ENCODE peak calls at places on chromosomes 3 and 15, in seven cellular contexts. One of them, this sample, is unnamed.

GRCh38 chr3:99474776-99475175 is 163.6 kb upstream of the COL8A1 start:
- DNase-seq in G401: no peak
- DNase-seq in heart left ventricle: no peak
- DNase-seq in uterus: no peak
- DNase-seq in effector CD4-positive, alpha-beta T cell: no peak
- DNase-seq in Panc1: no peak
- DNase-seq in AG08396: no peak
- DNase-seq in this sample: no peak

GRCh38 chr15:79204886-79205285 is 77.6 kb upstream of the ANKRD34C start:
- DNase-seq in G401: no peak
- DNase-seq in heart left ventricle: no peak
- DNase-seq in uterus: no peak
- DNase-seq in effector CD4-positive, alpha-beta T cell: no peak
- DNase-seq in Panc1: no peak
- DNase-seq in AG08396: no peak
- DNase-seq in this sample: no peak

GRCh38 chr3:30356901-30357753 is 249.3 kb upstream of the TGFBR2 start:
- DNase-seq in G401: no peak
- DNase-seq in heart left ventricle: no peak
- DNase-seq in uterus: no peak
- DNase-seq in effector CD4-positive, alpha-beta T cell: no peak
- DNase-seq in Panc1: no peak
- DNase-seq in AG08396: no peak
- DNase-seq in this sample: no peak

GRCh38 chr15:31489801-31490646 is 163.4 kb downstream of the KLF13 start:
- DNase-seq in G401: peak; percentile 85
- DNase-seq in heart left ventricle: no peak
- DNase-seq in uterus: no peak
- DNase-seq in effector CD4-positive, alpha-beta T cell: peak; percentile 26
- DNase-seq in Panc1: no peak
- DNase-seq in AG08396: peak; percentile 82
- DNase-seq in this sample: peak; percentile 71

GRCh38 chr3:171753665-171754408 is 56.4 kb downstream of the PLD1 start:
- DNase-seq in G401: no peak
- DNase-seq in heart left ventricle: no peak
- DNase-seq in uterus: no peak
- DNase-seq in effector CD4-positive, alpha-beta T cell: no peak
- DNase-seq in Panc1: no peak
- DNase-seq in AG08396: peak; percentile 64
- DNase-seq in this sample: no peak

GRCh38 chr3:62201438-62202035 is 171.8 kb downstream of the FEZF2 start:
- DNase-seq in G401: peak; percentile 56
- DNase-seq in heart left ventricle: no peak
- DNase-seq in uterus: no peak
- DNase-seq in effector CD4-positive, alpha-beta T cell: no peak
- DNase-seq in Panc1: peak; percentile 8
- DNase-seq in AG08396: peak; percentile 65
- DNase-seq in this sample: peak; percentile 22

GRCh38 chr3:184757010-184757651 is 45.3 kb upstream of the MAGEF1 start:
- DNase-seq in G401: no peak
- DNase-seq in heart left ventricle: peak; percentile 77
- DNase-seq in uterus: peak; percentile 75
- DNase-seq in effector CD4-positive, alpha-beta T cell: no peak
- DNase-seq in Panc1: no peak
- DNase-seq in AG08396: peak; percentile 84
- DNase-seq in this sample: no peak

GRCh38 chr3:185062221-185062620 is 90.6 kb downstream of the C3orf70 start:
- DNase-seq in G401: no peak
- DNase-seq in heart left ventricle: no peak
- DNase-seq in uterus: no peak
- DNase-seq in effector CD4-positive, alpha-beta T cell: no peak
- DNase-seq in Panc1: no peak
- DNase-seq in AG08396: no peak
- DNase-seq in this sample: no peak

GRCh38 chr15:99704444-99704838 is 28.8 kb downstream of the LYSMD4 start:
- DNase-seq in G401: peak; percentile 90
- DNase-seq in heart left ventricle: no peak
- DNase-seq in uterus: no peak
- DNase-seq in effector CD4-positive, alpha-beta T cell: peak; percentile 34
- DNase-seq in Panc1: peak; percentile 84
- DNase-seq in AG08396: peak; percentile 60
- DNase-seq in this sample: peak; percentile 91

GRCh38 chr15:88622605-88622975 is 1.4 kb downstream of the AEN start:
- DNase-seq in G401: no peak
- DNase-seq in heart left ventricle: no peak
- DNase-seq in uterus: no peak
- DNase-seq in effector CD4-positive, alpha-beta T cell: no peak
- DNase-seq in Panc1: no peak
- DNase-seq in AG08396: no peak
- DNase-seq in this sample: no peak

GRCh38 chr3:183356920-183357319 is 71.5 kb downstream of the MCF2L2 start:
- DNase-seq in G401: no peak
- DNase-seq in heart left ventricle: no peak
- DNase-seq in uterus: no peak
- DNase-seq in effector CD4-positive, alpha-beta T cell: no peak
- DNase-seq in Panc1: no peak
- DNase-seq in AG08396: no peak
- DNase-seq in this sample: no peak

GRCh38 chr3:78604328-78604727 is 1163.5 kb downstream of the ROBO1 start:
- DNase-seq in G401: no peak
- DNase-seq in heart left ventricle: no peak
- DNase-seq in uterus: no peak
- DNase-seq in effector CD4-positive, alpha-beta T cell: no peak
- DNase-seq in Panc1: no peak
- DNase-seq in AG08396: peak; percentile 30
- DNase-seq in this sample: no peak

GRCh38 chr15:58731756-58732535 is 17.6 kb downstream of the ADAM10 start:
- DNase-seq in G401: no peak
- DNase-seq in heart left ventricle: no peak
- DNase-seq in uterus: no peak
- DNase-seq in effector CD4-positive, alpha-beta T cell: no peak
- DNase-seq in Panc1: no peak
- DNase-seq in AG08396: peak; percentile 67
- DNase-seq in this sample: peak; percentile 54

GRCh38 chr3:14434105-14434504 is 31.7 kb downstream of the SLC6A6 start:
- DNase-seq in G401: no peak
- DNase-seq in heart left ventricle: no peak
- DNase-seq in uterus: no peak
- DNase-seq in effector CD4-positive, alpha-beta T cell: no peak
- DNase-seq in Panc1: no peak
- DNase-seq in AG08396: peak; percentile 45
- DNase-seq in this sample: no peak

GRCh38 chr3:65473746-65474145 is 565.0 kb downstream of the MAGI1 start:
- DNase-seq in G401: no peak
- DNase-seq in heart left ventricle: no peak
- DNase-seq in uterus: no peak
- DNase-seq in effector CD4-positive, alpha-beta T cell: no peak
- DNase-seq in Panc1: no peak
- DNase-seq in AG08396: peak; percentile 27
- DNase-seq in this sample: no peak

GRCh38 chr3:107775958-107776357 is 253.2 kb downstream of the BBX start:
- DNase-seq in G401: no peak
- DNase-seq in heart left ventricle: no peak
- DNase-seq in uterus: no peak
- DNase-seq in effector CD4-positive, alpha-beta T cell: no peak
- DNase-seq in Panc1: no peak
- DNase-seq in AG08396: no peak
- DNase-seq in this sample: no peak

GRCh38 chr3:9793161-9793781 is 389 bp downstream of the ARPC4 start:
- DNase-seq in G401: peak; percentile 25
- DNase-seq in heart left ventricle: no peak
- DNase-seq in uterus: no peak
- DNase-seq in effector CD4-positive, alpha-beta T cell: peak; percentile 23
- DNase-seq in Panc1: no peak
- DNase-seq in AG08396: peak; percentile 51
- DNase-seq in this sample: peak; percentile 34

GRCh38 chr15:69265347-69265955 is 33.3 kb upstream of the PAQR5 start:
- DNase-seq in G401: peak; percentile 80
- DNase-seq in heart left ventricle: no peak
- DNase-seq in uterus: no peak
- DNase-seq in effector CD4-positive, alpha-beta T cell: no peak
- DNase-seq in Panc1: no peak
- DNase-seq in AG08396: no peak
- DNase-seq in this sample: peak; percentile 29

GRCh38 chr3:19394946-19395345 is 246.6 kb downstream of the KCNH8 start:
- DNase-seq in G401: no peak
- DNase-seq in heart left ventricle: no peak
- DNase-seq in uterus: no peak
- DNase-seq in effector CD4-positive, alpha-beta T cell: no peak
- DNase-seq in Panc1: no peak
- DNase-seq in AG08396: no peak
- DNase-seq in this sample: no peak

GRCh38 chr3:117788086-117788485 is 1078.5 kb downstream of the TUSC7 start:
- DNase-seq in G401: no peak
- DNase-seq in heart left ventricle: no peak
- DNase-seq in uterus: no peak
- DNase-seq in effector CD4-positive, alpha-beta T cell: no peak
- DNase-seq in Panc1: no peak
- DNase-seq in AG08396: peak; percentile 56
- DNase-seq in this sample: no peak

GRCh38 chr3:51975857-51976549 is 1.1 kb downstream of the ABHD14A start:
- DNase-seq in G401: peak; percentile 95
- DNase-seq in heart left ventricle: peak; percentile 81
- DNase-seq in uterus: peak; percentile 84
- DNase-seq in effector CD4-positive, alpha-beta T cell: peak; percentile 19
- DNase-seq in Panc1: no peak
- DNase-seq in AG08396: peak; percentile 84
- DNase-seq in this sample: no peak

GRCh38 chr3:125083776-125084175 is 28.0 kb upstream of the HEG1 start:
- DNase-seq in G401: no peak
- DNase-seq in heart left ventricle: no peak
- DNase-seq in uterus: no peak
- DNase-seq in effector CD4-positive, alpha-beta T cell: no peak
- DNase-seq in Panc1: no peak
- DNase-seq in AG08396: no peak
- DNase-seq in this sample: no peak

GRCh38 chr3:123582315-123582714 is 2.5 kb downstream of the HACD2 start:
- DNase-seq in G401: peak; percentile 74
- DNase-seq in heart left ventricle: no peak
- DNase-seq in uterus: no peak
- DNase-seq in effector CD4-positive, alpha-beta T cell: no peak
- DNase-seq in Panc1: no peak
- DNase-seq in AG08396: no peak
- DNase-seq in this sample: peak; percentile 20

GRCh38 chr3:139935866-139936817 is 1.2 kb downstream of the CLSTN2 start:
- DNase-seq in G401: no peak
- DNase-seq in heart left ventricle: peak; percentile 50
- DNase-seq in uterus: peak; percentile 47
- DNase-seq in effector CD4-positive, alpha-beta T cell: no peak
- DNase-seq in Panc1: no peak
- DNase-seq in AG08396: peak; percentile 12
- DNase-seq in this sample: no peak

GRCh38 chr15:43329222-43329959 is 982 bp downstream of the LCMT2 start:
- DNase-seq in G401: peak; percentile 58
- DNase-seq in heart left ventricle: peak; percentile 28
- DNase-seq in uterus: no peak
- DNase-seq in effector CD4-positive, alpha-beta T cell: no peak
- DNase-seq in Panc1: no peak
- DNase-seq in AG08396: no peak
- DNase-seq in this sample: no peak

GRCh38 chr15:91348812-91349500 is 248.9 kb downstream of the SV2B start:
- DNase-seq in G401: no peak
- DNase-seq in heart left ventricle: no peak
- DNase-seq in uterus: no peak
- DNase-seq in effector CD4-positive, alpha-beta T cell: no peak
- DNase-seq in Panc1: no peak
- DNase-seq in AG08396: no peak
- DNase-seq in this sample: no peak

GRCh38 chr3:100602506-100603444 is 6.6 kb upstream of the ADGRG7 start:
- DNase-seq in G401: no peak
- DNase-seq in heart left ventricle: no peak
- DNase-seq in uterus: no peak
- DNase-seq in effector CD4-positive, alpha-beta T cell: no peak
- DNase-seq in Panc1: no peak
- DNase-seq in AG08396: no peak
- DNase-seq in this sample: peak; percentile 46

GRCh38 chr3:118970819-118971218 is 63.8 kb downstream of the IGSF11 start:
- DNase-seq in G401: no peak
- DNase-seq in heart left ventricle: peak; percentile 69
- DNase-seq in uterus: no peak
- DNase-seq in effector CD4-positive, alpha-beta T cell: no peak
- DNase-seq in Panc1: no peak
- DNase-seq in AG08396: no peak
- DNase-seq in this sample: no peak

This sample was measured in LoVo.